ENCODE peak calls at places on chromosomes 16 and 17, in ten cellular contexts. M, B, J, L, D, U, N, Q, H and Z are unnamed samples.

GRCh38 chr16:25691519-25692091 is at the start of gene HS3ST4:
- DNase-seq in H (no peak), Q (no peak), M (no peak), U (no peak), D (no peak), N (no peak), J (no peak), B (no peak), L (peak), Z (no peak)

GRCh38 chr17:44384281-44384822 is 5.1 kb downstream of the ITGA2B start:
- DNase-seq in J (no peak), N (no peak), M (no peak), L (no peak), D (no peak), U (no peak), B (no peak), Q (no peak), H (no peak), Z (no peak)

GRCh38 chr16:12716658-12717057 is 87.0 kb downstream of the CPPED1 start:
- DNase-seq in J (no peak), L (no peak), B (no peak), U (no peak), H (no peak), N (no peak), Q (no peak), M (no peak), D (no peak), Z (no peak)

GRCh38 chr16:35339337-35339736 is 1879.9 kb downstream of the TP53TG3F start:
- DNase-seq in U (no peak), L (no peak), N (no peak), D (no peak), H (no peak), Q (no peak), J (no peak), B (no peak), M (no peak), Z (no peak)

GRCh38 chr16:29645699-29646187 is 17.3 kb upstream of the SPN start:
- DNase-seq in Q (no peak), L (no peak), H (no peak), N (no peak), B (no peak), M (no peak), U (no peak), D (no peak), J (peak), Z (no peak)

GRCh38 chr16:8620535-8620934 is 963 bp upstream of the METTL22 start:
- DNase-seq in B (no peak), D (no peak), L (no peak), H (no peak), Q (no peak), J (peak), M (no peak), N (no peak), U (peak), Z (no peak)

GRCh38 chr17:71631483-71631882 is 489.3 kb upstream of the SOX9 start:
- DNase-seq in J (peak), N (no peak), U (no peak), B (no peak), D (no peak), Q (no peak), M (no peak), H (no peak), L (no peak), Z (no peak)

GRCh38 chr17:49997773-49998703 is 3.0 kb upstream of the DLX3 start:
- DNase-seq in D (peak), J (peak), N (peak), U (no peak), B (peak), L (peak), H (peak), M (peak), Q (peak), Z (peak)

GRCh38 chr17:233473-233941 is 52.1 kb upstream of the DOC2B start:
- DNase-seq in M (peak), B (no peak), H (peak), L (no peak), N (no peak), Q (peak), U (no peak), J (no peak), D (peak), Z (no peak)

GRCh38 chr17:77677210-77677609 is 281.3 kb upstream of the TNRC6C start:
- DNase-seq in B (peak), L (no peak), M (peak), N (no peak), U (no peak), H (no peak), J (no peak), Q (no peak), D (no peak), Z (no peak)

GRCh38 chr17:20174588-20175265 is 165.6 kb downstream of the SPECC1 start:
- DNase-seq in J (peak), Q (no peak), H (no peak), N (no peak), L (no peak), B (no peak), M (no peak), D (no peak), U (no peak), Z (no peak)

GRCh38 chr17:7552621-7553051 is 3.8 kb downstream of the TNFSF12 start:
- DNase-seq in L (no peak), N (no peak), Q (no peak), U (no peak), H (peak), J (no peak), D (no peak), M (no peak), B (no peak), Z (no peak)

GRCh38 chr17:63752707-63753106 is 11.1 kb upstream of the STRADA start:
- DNase-seq in L (no peak), N (no peak), U (no peak), D (no peak), J (no peak), Q (no peak), B (no peak), H (no peak), M (no peak), Z (no peak)

GRCh38 chr17:47632991-47633390 is 16.7 kb upstream of the KPNB1 start:
- DNase-seq in L (no peak), U (no peak), J (no peak), B (no peak), M (no peak), H (no peak), N (no peak), Q (no peak), D (no peak), Z (no peak)

GRCh38 chr17:28928061-28928460 is 23.3 kb downstream of the PHF12 start:
- DNase-seq in M (no peak), J (peak), L (no peak), D (no peak), U (no peak), H (no peak), N (no peak), Q (no peak), B (no peak), Z (no peak)

GRCh38 chr16:78244131-78244899 is 144.9 kb downstream of the WWOX start:
- DNase-seq in L (no peak), Q (no peak), H (no peak), M (no peak), B (no peak), J (no peak), D (no peak), U (no peak), N (no peak), Z (no peak)

GRCh38 chr17:33674685-33675084 is 381.6 kb upstream of the ASIC2 start:
- DNase-seq in H (peak), J (peak), N (peak), D (no peak), U (no peak), L (peak), B (peak), M (peak), Q (peak), Z (peak)

GRCh38 chr16:81798311-81799137 is 19.4 kb downstream of the PLCG2 start:
- DNase-seq in L (no peak), N (no peak), U (no peak), H (no peak), M (no peak), J (no peak), B (peak), D (no peak), Q (no peak), Z (no peak)